ENCODE peak calls at places on chromosome 11, in four cellular contexts. A is A549, C is HepG2, J is K562. X is an unnamed sample.

GRCh38 chr11:56783448-56784041 is 35.0 kb upstream of the OR9G4 start:
- DNase-seq in J (peak; percentile 15), C (peak; percentile 49), A (peak; percentile 79), X (no peak)

GRCh38 chr11:71478216-71478840 is 25.3 kb downstream of the NADSYN1 start:
- DNase-seq in A (no peak), C (no peak), J (no peak), X (no peak)

GRCh38 chr11:37552284-37552683 is 954.2 kb upstream of the RAG2 start:
- DNase-seq in J (no peak), C (no peak), A (no peak), X (no peak)

GRCh38 chr11:122089111-122089510 is 26.9 kb downstream of the BLID start:
- DNase-seq in A (no peak), J (no peak), C (no peak), X (no peak)

GRCh38 chr11:116703421-116703820 is 69.4 kb downstream of the BUD13 start:
- DNase-seq in C (no peak), A (no peak), J (no peak), X (peak; percentile 60)

GRCh38 chr11:60504219-60504618 is 11.0 kb upstream of the MS4A13 start:
- DNase-seq in A (no peak), C (no peak), J (no peak), X (no peak)

GRCh38 chr11:76266269-76266668 is 60.0 kb upstream of the WNT11 start:
- DNase-seq in J (no peak), A (peak; percentile 61), C (no peak), X (no peak)

GRCh38 chr11:130472434-130472961 is 24.1 kb downstream of the ADAMTS15 start:
- DNase-seq in C (no peak), A (no peak), J (no peak), X (no peak)

GRCh38 chr11:16338397-16338796 is 17.9 kb downstream of the SOX6 start:
- DNase-seq in C (no peak), A (no peak), J (no peak), X (no peak)

GRCh38 chr11:6229911-6230310 is 4.5 kb downstream of the FHIP1B start:
- DNase-seq in C (peak; percentile 29), A (no peak), J (no peak), X (no peak)

GRCh38 chr11:71951741-71952310 is 23.0 kb downstream of the RNF121 start:
- DNase-seq in A (no peak), C (no peak), J (no peak), X (no peak)

GRCh38 chr11:12540075-12540685 is 134.0 kb upstream of the TEAD1 start:
- DNase-seq in J (no peak), A (peak; percentile 38), C (no peak), X (no peak)

GRCh38 chr11:123145220-123145619 is 49.8 kb downstream of the CLMP start:
- DNase-seq in C (peak; percentile 67), J (no peak), A (peak; percentile 94), X (no peak)
- TF ChIP-seq HMGXB4 in C (no peak), J (no peak), A (no peak), X (no peak)

GRCh38 chr11:66880484-66881211 is 23.8 kb downstream of the LRFN4 start:
- DNase-seq in J (no peak), C (no peak), A (no peak), X (no peak)
- TF ChIP-seq HMGXB4 in J (no peak), C (no peak), A (no peak), X (no peak)

GRCh38 chr11:86955111-86955673 is at the start of gene FZD4:
- DNase-seq in A (peak; percentile 88), J (peak; percentile 97), C (peak; percentile 76), X (peak; percentile 91)

GRCh38 chr11:86952933-86953637 is 2.1 kb downstream of the FZD4 start:
- DNase-seq in J (no peak), C (no peak), A (no peak), X (no peak)

GRCh38 chr11:86958259-86958658 is 3.1 kb upstream of the FZD4 start:
- DNase-seq in C (peak; percentile 74), A (no peak), J (no peak), X (no peak)

GRCh38 chr11:86954288-86955110 is 696 bp downstream of the FZD4 start:
- DNase-seq in J (peak; percentile 23), C (no peak), A (peak; percentile 20), X (peak; percentile 48)

DNA sequence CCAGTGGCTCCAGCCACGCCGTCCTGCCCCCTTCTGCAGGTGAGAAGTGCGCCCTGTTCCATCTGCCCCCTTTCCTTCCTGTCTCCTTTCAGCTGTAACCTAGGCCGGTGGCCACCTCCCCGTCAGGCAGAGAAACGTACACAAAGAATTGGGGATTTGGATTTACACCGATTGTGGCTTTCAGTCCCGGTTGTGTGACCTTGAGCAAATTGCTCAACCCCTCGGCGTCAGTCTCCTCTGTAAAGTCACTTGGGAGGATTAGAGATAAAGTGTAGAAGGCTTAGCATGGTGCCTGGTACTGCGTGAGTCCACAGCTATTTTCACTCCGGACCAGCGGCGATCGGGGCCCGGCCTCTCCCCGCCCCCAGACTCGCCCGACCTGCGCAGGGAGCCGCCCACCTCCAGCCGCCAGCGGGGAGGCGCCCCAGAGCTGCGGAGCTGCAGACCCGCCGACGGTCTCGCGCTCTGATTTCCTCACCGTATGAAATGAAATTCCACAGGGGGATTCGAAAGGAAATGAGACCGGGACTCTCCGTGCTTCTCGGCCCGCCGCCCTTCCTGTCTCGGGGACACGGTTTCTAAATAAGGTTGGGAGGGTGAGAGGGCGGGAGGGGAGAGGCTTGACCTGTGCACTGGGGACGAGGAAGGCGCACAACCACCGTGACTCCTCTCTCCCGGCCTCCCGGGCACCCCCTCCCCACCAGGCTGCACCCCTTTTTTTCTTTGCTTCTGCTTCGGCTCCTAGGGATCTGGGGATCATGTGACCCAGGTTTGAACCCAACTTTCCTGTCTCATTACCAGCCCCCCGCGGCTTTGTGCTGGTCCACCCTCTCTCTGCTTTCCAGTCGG is 703 bp upstream of the FZD4 start:
- DNase-seq in A (peak; percentile 76), J (peak; percentile 87), C (peak; percentile 88), X (peak; percentile 84)
- TF ChIP-seq HMGXB4 in A (no peak), J (no peak), C (peak; percentile 90), X (no peak)

DNA sequence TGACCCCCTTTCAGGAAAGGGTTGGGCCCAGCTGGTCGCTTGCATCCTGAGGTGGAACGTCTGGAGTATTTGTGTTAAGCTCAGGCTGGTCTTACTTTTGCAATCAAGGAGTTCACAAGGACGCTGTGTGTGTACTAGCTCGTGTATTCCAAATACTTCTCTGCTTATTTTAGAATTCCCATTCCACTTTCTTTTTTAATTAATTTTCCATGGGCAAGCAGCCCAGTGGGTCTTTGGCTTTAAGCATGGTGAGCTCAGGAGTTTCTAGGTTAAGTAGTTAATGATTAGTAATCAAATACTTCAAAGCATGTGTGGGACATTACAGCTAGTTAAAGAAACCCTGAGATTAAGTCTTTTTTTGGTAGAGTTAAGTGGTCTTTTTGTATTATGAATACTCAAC is 68.6 kb downstream of the CSNK2A3 start:
- DNase-seq in C (no peak), A (no peak), J (no peak), X (no peak)
- TF ChIP-seq HMGXB4 in C (no peak), A (no peak), J (no peak), X (no peak)

GRCh38 chr11:128775513-128775912 is 81.6 kb downstream of the FLI1 start:
- DNase-seq in J (no peak), C (no peak), A (no peak), X (no peak)

GRCh38 chr11:128777369-128778011 is 83.6 kb downstream of the FLI1 start:
- DNase-seq in A (no peak), J (no peak), C (no peak), X (peak; percentile 41)

GRCh38 chr11:128776088-128776433 is 82.2 kb downstream of the FLI1 start:
- DNase-seq in C (no peak), A (no peak), J (no peak), X (no peak)

GRCh38 chr11:128776434-128777284 is 82.8 kb downstream of the FLI1 start:
- DNase-seq in J (peak; percentile 59), C (no peak), A (peak; percentile 31), X (peak; percentile 82)

DNA sequence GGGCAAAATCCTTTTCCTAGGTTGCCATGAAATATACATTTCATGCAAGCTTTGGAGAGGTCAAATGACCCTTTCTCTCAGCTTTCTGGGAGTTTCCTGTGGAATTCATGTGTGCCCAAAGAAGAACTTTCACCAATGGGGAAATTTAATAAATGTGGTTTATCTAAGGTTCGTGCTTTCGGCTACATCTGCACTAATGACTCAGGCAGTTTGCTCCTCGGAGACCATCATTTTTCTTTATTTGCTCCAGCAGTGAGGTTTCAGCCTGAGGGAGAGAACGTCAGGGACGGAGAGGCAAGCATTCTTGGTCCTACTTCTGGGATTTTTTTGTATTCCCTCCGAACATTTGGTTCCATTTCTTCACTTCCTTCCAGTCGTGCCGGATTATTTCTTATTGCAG is 85.2 kb downstream of the FLI1 start:
- DNase-seq in J (no peak), A (no peak), C (no peak), X (no peak)
- TF ChIP-seq HMGXB4 in J (no peak), A (no peak), C (no peak), X (no peak)

DNA sequence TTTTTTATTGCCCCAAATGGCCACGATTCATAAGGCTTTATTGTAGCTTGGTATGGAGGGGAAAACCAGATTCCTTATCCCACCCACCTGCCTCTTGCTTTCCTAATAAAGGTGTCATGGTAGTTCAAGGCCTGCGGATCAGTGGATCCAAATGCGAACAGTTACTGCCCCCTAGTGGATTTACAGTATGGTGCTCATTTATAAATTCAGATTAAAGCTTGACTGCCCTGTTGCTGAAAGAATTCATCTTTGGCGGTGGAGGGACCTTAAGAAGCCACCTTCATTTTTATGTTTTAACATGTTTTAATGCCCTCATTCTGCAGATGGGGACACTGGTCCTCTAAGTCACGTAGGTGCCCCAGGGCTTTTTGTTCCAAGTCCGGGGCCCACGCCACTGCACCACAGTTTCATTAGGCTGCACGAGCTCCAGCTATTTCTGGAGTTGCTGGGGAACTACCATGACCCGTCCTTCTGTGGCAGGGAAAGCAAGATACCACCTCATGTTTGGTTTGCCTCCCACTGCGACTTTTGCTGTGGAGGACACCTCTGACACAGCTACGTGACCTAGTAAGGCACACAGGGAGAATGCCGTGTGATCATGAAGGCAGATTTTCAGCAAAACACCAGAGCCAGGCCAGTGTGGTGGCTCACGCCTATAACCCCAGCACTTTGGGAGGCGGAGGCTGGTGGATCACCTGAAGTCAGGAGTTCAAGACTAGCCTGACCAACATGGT is 15.6 kb upstream of the INCENP start:
- DNase-seq in J (peak; percentile 49), A (peak; percentile 74), C (peak; percentile 65), X (no peak)
- TF ChIP-seq HMGXB4 in J (no peak), A (no peak), C (no peak), X (no peak)

GRCh38 chr11:103622296-103622695 is 414.1 kb upstream of the DDI1 start:
- DNase-seq in A (no peak), J (no peak), C (no peak), X (no peak)

GRCh38 chr11:103619938-103620337 is 416.5 kb upstream of the DDI1 start:
- DNase-seq in A (peak; percentile 39), J (no peak), C (no peak), X (no peak)

GRCh38 chr11:103618532-103618931 is 417.9 kb upstream of the DDI1 start:
- DNase-seq in C (no peak), A (no peak), J (no peak), X (no peak)

GRCh38 chr11:103623933-103624332 is 412.5 kb upstream of the DDI1 start:
- DNase-seq in J (no peak), A (no peak), C (no peak), X (no peak)

DNA sequence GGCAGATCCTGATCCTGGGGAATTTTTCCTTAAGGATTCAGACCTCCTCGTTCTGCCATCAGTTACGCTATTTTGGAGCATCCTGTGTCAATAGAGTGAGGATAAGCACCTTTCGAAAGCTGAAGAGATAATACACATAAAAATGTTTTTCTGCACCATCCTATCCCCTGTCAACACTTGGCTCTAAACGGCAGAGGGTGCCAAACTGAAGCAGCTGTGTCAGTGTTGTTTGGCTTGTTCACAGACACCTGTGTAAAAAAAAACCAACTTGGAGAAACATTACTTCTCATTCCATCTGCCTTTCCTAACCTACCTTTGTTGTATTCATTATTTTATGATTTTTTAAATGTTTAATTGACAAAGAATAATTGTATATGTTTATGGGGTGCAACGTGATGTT is 417.0 kb upstream of the DDI1 start:
- DNase-seq in C (no peak), A (peak; percentile 71), J (no peak), X (no peak)
- TF ChIP-seq HMGXB4 in C (no peak), A (no peak), J (no peak), X (no peak)

X was measured in WTC11.